ENCODE peak calls at places on chromosomes 3 and 15, in seven cellular contexts. Q is breast epithelium; G is CD4-positive, alpha-beta T cell; K is Calu3; C is endothelial cell; S is mucosa of descending colon; P is fibroblast of lung. D is an unnamed sample.
A peak's percentile ranks its signal among the peaks of the same experiment; 100 is the strongest.

GRCh38 chr3:50162034-50162883 is 7.1 kb downstream of the SEMA3F start:
- DNase-seq in P (no peak), C (no peak), G (no peak), S (no peak), K (no peak), Q (no peak), D (no peak)

GRCh38 chr3:191158800-191159199 is 40.2 kb upstream of the OSTN start:
- DNase-seq in S (no peak), G (no peak), K (no peak), Q (no peak), C (no peak), P (no peak), D (no peak)

GRCh38 chr15:90402806-90403205 is 14.8 kb downstream of the IQGAP1 start:
- DNase-seq in C (no peak), G (no peak), K (no peak), Q (no peak), P (peak; percentile 12), S (no peak), D (no peak)

GRCh38 chr3:88005066-88005465 is 53.7 kb downstream of the CGGBP1 start:
- DNase-seq in S (no peak), Q (no peak), K (no peak), G (no peak), P (peak; percentile 29), C (no peak), D (no peak)

GRCh38 chr3:133756716-133757694 is 10.8 kb downstream of the TF start:
- DNase-seq in C (no peak), Q (no peak), K (no peak), P (no peak), S (no peak), G (no peak), D (no peak)

GRCh38 chr15:82647835-82648256 is 683 bp upstream of the CPEB1 start:
- DNase-seq in Q (no peak), G (peak; percentile 25), P (no peak), S (no peak), C (no peak), K (peak; percentile 48), D (no peak)

GRCh38 chr15:85415779-85416178 is 35.4 kb downstream of the AKAP13 start:
- DNase-seq in P (no peak), S (no peak), C (no peak), K (no peak), Q (no peak), G (no peak), D (no peak)

GRCh38 chr3:110577856-110578255 is 493.8 kb upstream of the NECTIN3 start:
- DNase-seq in G (no peak), C (no peak), Q (no peak), K (no peak), S (no peak), P (peak; percentile 5), D (no peak)

GRCh38 chr15:40133544-40133943 is 24.9 kb upstream of the BMF start:
- DNase-seq in S (no peak), Q (no peak), P (no peak), C (no peak), K (no peak), G (no peak), D (no peak)

GRCh38 chr15:43441316-43441715 is 51.6 kb downstream of the TP53BP1 start:
- DNase-seq in C (no peak), S (no peak), G (no peak), Q (no peak), P (peak; percentile 42), K (no peak), D (no peak)

GRCh38 chr3:192409838-192410683 is 317.3 kb downstream of the FGF12 start:
- DNase-seq in C (peak; percentile 45), Q (no peak), G (no peak), S (no peak), P (peak; percentile 56), K (peak; percentile 44), D (no peak)

GRCh38 chr3:24058940-24059705 is 114.0 kb downstream of the NR1D2 start:
- DNase-seq in Q (no peak), P (no peak), C (no peak), S (no peak), K (no peak), G (no peak), D (no peak)

GRCh38 chr15:36067483-36068274 is 511.7 kb upstream of the CDIN1 start:
- DNase-seq in Q (no peak), P (no peak), K (no peak), G (no peak), C (no peak), S (no peak), D (no peak)

GRCh38 chr3:138188013-138188352 is 882 bp downstream of the ARMC8 start:
- DNase-seq in G (no peak), C (no peak), K (no peak), P (peak; percentile 64), S (no peak), Q (no peak), D (peak; percentile 51)

GRCh38 chr3:11932636-11933035 is 71.6 kb upstream of the SYN2 start:
- DNase-seq in G (no peak), Q (no peak), S (no peak), C (no peak), K (no peak), P (no peak), D (no peak)

GRCh38 chr15:48573780-48574179 is 71.7 kb downstream of the FBN1 start:
- DNase-seq in S (no peak), P (no peak), Q (no peak), G (no peak), C (no peak), K (no peak), D (no peak)

GRCh38 chr15:48572823-48573222 is 72.7 kb downstream of the FBN1 start:
- DNase-seq in K (no peak), Q (no peak), S (no peak), G (no peak), P (no peak), C (no peak), D (no peak)

GRCh38 chr15:48569591-48570302 is 75.8 kb downstream of the FBN1 start:
- DNase-seq in Q (no peak), C (no peak), S (no peak), K (no peak), P (no peak), G (no peak), D (no peak)

GRCh38 chr15:48571510-48571909 is 74.0 kb downstream of the FBN1 start:
- DNase-seq in P (no peak), K (no peak), G (no peak), C (no peak), Q (no peak), S (no peak), D (no peak)

DNA sequence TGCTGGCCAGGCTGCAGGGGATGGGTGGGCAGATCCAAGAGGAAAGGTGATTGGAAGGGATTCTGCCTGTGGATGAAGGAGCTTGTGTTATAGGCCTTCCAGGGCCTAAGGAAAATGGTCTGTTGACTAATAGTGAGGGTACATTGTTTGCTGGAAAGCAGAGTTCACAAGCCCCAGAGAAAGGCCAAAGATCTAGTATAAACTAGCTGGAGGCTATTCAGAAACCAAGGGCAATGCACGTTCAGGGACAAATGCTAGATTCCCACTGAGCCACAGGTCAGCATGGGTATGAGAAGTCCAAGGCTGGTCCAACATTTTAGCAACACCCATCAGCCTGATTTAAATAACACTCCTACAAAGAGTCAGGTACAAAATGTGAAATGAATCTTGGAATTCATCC is 74.7 kb downstream of the FBN1 start:
- DNase-seq in K (no peak), P (no peak), G (no peak), C (no peak), Q (no peak), S (no peak), D (no peak)
- TF ChIP-seq CTCF in K (no peak), P (no peak), G (no peak), C (no peak), Q (no peak), S (no peak), D (no peak)

DNA sequence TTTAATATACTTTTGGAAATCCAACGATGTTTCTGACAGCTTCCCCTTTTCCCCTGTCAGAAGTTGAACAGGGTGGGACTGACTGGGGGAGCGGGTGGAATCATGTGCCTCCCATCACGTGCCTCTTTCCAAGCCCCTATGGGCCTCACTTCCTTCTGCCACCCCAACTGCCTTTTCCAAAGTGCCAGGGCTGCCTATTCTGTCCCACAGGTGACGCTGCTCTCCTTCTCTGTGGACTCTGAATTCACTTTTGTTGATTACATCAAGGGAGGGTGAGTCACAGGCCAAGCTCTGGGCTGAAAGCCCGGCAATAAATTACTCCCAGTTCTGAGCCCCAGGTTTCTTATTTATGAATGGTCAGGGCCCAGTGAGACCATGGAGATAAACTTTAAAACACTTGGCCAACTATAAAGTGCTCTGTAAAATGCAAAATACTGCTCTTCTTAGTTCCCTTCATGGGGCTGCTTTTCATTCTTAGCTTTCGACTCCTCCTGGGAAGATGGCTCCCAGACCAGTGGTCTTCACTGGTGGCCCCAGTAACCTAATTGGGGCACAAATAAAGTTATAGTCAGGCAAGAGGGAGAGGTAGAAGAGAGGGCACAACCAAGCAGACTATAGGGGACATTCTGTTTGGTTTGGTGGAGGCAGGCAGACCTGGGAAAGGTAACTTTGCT is 12.3 kb downstream of the CPNE9 start:
- DNase-seq in C (no peak), K (peak; percentile 77), P (peak; percentile 87), S (peak; percentile 58), G (no peak), Q (peak; percentile 77), D (peak; percentile 43)
- TF ChIP-seq CTCF in C (no peak), K (peak; percentile 51), P (peak; percentile 93), S (peak; percentile 56), G (no peak), Q (peak; percentile 91), D (peak; percentile 81)

DNA sequence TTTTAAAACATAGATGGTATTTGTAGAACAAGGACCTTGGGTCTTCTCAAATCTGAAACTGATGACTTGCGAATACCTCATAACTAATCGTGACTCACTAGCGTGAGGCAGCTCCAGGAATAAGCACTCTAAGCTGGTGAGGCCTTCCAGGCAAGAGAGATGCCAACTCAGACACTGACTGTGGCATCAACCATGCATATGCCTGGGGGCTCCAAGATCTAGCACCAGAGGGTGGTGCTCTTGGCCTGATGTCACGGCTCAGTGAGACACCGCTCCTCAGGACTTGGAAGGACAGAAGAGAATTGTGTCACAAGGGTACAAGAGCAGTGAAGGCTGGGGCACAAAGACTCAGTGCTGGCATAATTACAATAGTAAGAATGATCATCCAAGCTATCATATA is 125.0 kb upstream of the TRIM42 start:
- DNase-seq in G (no peak), Q (no peak), C (no peak), K (no peak), P (peak; percentile 30), S (no peak), D (no peak)
- TF ChIP-seq CTCF in G (no peak), Q (no peak), C (no peak), K (no peak), P (no peak), S (no peak), D (no peak)

DNA sequence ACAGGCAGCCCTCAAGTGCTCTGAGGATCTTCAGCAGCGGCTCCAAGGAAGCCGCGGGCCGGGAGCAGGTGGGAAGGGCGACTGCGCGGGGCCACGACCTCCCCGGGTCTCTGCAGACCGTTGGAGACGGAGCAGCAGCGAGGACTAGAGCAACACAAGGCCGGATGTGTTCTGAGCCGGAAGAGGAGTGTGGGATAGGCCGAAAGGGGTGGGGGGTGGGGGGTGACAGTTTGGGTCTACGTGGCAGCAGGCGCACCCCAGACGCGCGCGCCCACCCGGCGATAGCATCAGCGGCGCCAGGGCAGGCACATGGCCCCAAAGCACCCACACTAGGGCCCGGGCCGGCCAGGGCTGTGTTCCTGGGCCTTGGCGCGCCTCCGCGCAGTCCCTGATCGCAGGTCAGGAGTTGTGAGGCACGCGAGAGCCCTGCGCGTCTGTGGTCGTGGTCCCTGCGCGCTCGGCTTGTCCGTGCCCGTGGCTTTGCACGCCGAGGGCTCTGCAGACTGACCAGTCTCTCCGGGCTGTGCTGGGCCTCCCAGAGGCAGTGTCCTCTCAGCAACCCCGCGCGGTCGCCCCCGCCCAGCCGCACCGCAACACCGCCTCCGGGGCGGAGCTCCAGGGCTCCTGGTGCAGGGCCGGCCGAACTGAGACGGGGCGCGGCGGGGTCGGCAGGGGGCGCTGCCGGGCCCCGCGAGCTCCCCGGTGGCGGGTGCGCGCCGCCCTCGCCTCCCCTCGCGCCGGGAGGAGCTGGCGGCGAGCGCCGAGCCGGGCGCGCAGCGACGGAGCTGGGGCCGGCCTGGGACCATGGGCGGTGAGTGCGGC is at the start of gene PXYLP1:
- DNase-seq in C (peak; percentile 92), G (peak; percentile 87), P (peak; percentile 87), S (peak; percentile 96), Q (peak; percentile 89), K (peak; percentile 99), D (peak; percentile 43)
- TF ChIP-seq CTCF in C (peak; percentile 61), G (peak; percentile 38), P (peak; percentile 9), S (peak; percentile 88), Q (peak; percentile 92), K (peak; percentile 76), D (peak; percentile 44)